ENCODE peak calls at places on chromosomes 7 and 10, in six cellular contexts. H, F, I, X, O and B are unnamed samples.
A peak's percentile ranks its signal among the peaks of the same experiment; 100 is the strongest.

GRCh38 chr7:47968852-47969774 is 10.3 kb downstream of the HUS1 start:
- DNase-seq in H (peak; percentile 84), F (peak; percentile 86), I (peak; percentile 31), X (peak; percentile 74), O (peak; percentile 74), B (peak; percentile 63)

GRCh38 chr10:100664509-100664908 is 80.9 kb upstream of the PAX2 start:
- DNase-seq in H (no peak), F (no peak), I (no peak), X (no peak), O (no peak), B (no peak)

GRCh38 chr7:32043688-32044087 is 26.5 kb downstream of the PDE1C start:
- DNase-seq in H (no peak), F (no peak), I (no peak), X (no peak), O (peak; percentile 19), B (no peak)

GRCh38 chr10:61628199-61628874 is 34.4 kb upstream of the CABCOCO1 start:
- DNase-seq in H (no peak), F (no peak), I (no peak), X (no peak), O (peak; percentile 76), B (no peak)

GRCh38 chr10:93671042-93671441 is 31.4 kb downstream of the FRA10AC1 start:
- DNase-seq in H (no peak), F (no peak), I (no peak), X (no peak), O (no peak), B (no peak)

GRCh38 chr7:42183547-42183946 is 53.5 kb downstream of the GLI3 start:
- DNase-seq in H (no peak), F (no peak), I (no peak), X (no peak), O (no peak), B (no peak)

GRCh38 chr7:157537056-157537455 is 200.3 kb downstream of the DNAJB6 start:
- DNase-seq in H (no peak), F (no peak), I (no peak), X (no peak), O (no peak), B (no peak)

GRCh38 chr7:38223311-38223710 is 45.3 kb downstream of the STARD3NL start:
- DNase-seq in H (no peak), F (no peak), I (no peak), X (no peak), O (no peak), B (no peak)

GRCh38 chr10:119393019-119393418 is 149.5 kb downstream of the RGS10 start:
- DNase-seq in H (no peak), F (no peak), I (no peak), X (no peak), O (no peak), B (no peak)

GRCh38 chr10:124166431-124167125 is 73.2 kb upstream of the CHST15 start:
- DNase-seq in H (no peak), F (no peak), I (no peak), X (no peak), O (no peak), B (no peak)

GRCh38 chr7:31957756-31958155 is 112.5 kb downstream of the PDE1C start:
- DNase-seq in H (no peak), F (no peak), I (no peak), X (no peak), O (no peak), B (no peak)

GRCh38 chr10:20858292-20859124 is 38.6 kb downstream of the NEBL start:
- DNase-seq in H (no peak), F (no peak), I (no peak), X (no peak), O (peak; percentile 65), B (no peak)

GRCh38 chr7:117137868-117138267 is 184.6 kb downstream of the ST7 start:
- DNase-seq in H (no peak), F (no peak), I (no peak), X (no peak), O (no peak), B (no peak)

GRCh38 chr10:127922675-127923366 is 15.9 kb downstream of the PTPRE start:
- DNase-seq in H (no peak), F (no peak), I (peak; percentile 80), X (no peak), O (peak; percentile 62), B (peak; percentile 83)

GRCh38 chr7:158617737-158618128 is 30.1 kb upstream of the PTPRN2 start:
- DNase-seq in H (no peak), F (peak; percentile 31), I (no peak), X (no peak), O (peak; percentile 7), B (no peak)

GRCh38 chr10:784377-784758 is 94.9 kb upstream of the DIP2C start:
- DNase-seq in H (no peak), F (peak; percentile 46), I (no peak), X (no peak), O (no peak), B (peak; percentile 62)

GRCh38 chr7:78363866-78364265 is 565.3 kb downstream of the PHTF2 start:
- DNase-seq in H (no peak), F (no peak), I (no peak), X (no peak), O (no peak), B (no peak)

GRCh38 chr10:77899080-77899477 is 27.5 kb downstream of the DLG5 start:
- DNase-seq in H (no peak), F (no peak), I (no peak), X (no peak), O (peak; percentile 75), B (no peak)

GRCh38 chr7:66331883-66332282 is 126.7 kb downstream of the TPST1 start:
- DNase-seq in H (no peak), F (no peak), I (no peak), X (no peak), O (no peak), B (no peak)

GRCh38 chr10:4243651-4244050 is 458.6 kb upstream of the KLF6 start:
- DNase-seq in H (no peak), F (no peak), I (no peak), X (no peak), O (peak; percentile 99), B (no peak)

GRCh38 chr7:17719998-17720397 is 220.3 kb downstream of the SNX13 start:
- DNase-seq in H (no peak), F (no peak), I (no peak), X (no peak), O (no peak), B (no peak)

GRCh38 chr7:114392686-114393085 is 21.9 kb upstream of the FOXP2 start:
- DNase-seq in H (no peak), F (no peak), I (no peak), X (no peak), O (no peak), B (no peak)

GRCh38 chr10:77943086-77943901 is 16.7 kb upstream of the DLG5 start:
- DNase-seq in H (no peak), F (no peak), I (peak; percentile 20), X (no peak), O (peak; percentile 62), B (no peak)

GRCh38 chr10:103145046-103145445 is 48.0 kb downstream of the NT5C2 start:
- DNase-seq in H (no peak), F (no peak), I (no peak), X (no peak), O (peak; percentile 70), B (no peak)

GRCh38 chr7:116762951-116763350 is 91.0 kb downstream of the MET start:
- DNase-seq in H (no peak), F (no peak), I (no peak), X (no peak), O (no peak), B (no peak)

DNA sequence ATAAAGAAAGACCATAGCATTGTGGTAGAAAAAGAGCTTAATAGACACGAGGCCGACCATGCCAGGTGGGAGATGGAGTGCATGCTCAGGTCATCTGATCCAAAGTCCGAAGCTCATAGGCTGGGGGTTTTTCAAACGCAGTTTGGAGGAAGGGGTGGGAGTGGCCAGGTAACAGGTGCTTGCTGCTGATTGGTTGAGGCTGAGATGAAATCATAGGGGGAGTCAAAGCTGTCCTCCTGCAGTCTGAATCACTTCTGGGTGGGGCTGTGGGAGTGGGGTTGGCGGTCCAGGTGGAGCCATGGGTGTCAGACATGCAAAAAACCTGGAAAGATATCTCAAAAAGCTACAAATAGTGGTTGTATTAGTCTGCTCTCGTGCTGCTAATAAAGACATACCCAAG is 2.8 kb upstream of the ERCC6 start:
- DNase-seq in H (no peak), F (no peak), I (no peak), X (no peak), O (no peak), B (no peak)
- TF ChIP-seq CTCF in H (no peak), F (no peak), I (no peak), X (no peak), O (no peak), B (no peak)

DNA sequence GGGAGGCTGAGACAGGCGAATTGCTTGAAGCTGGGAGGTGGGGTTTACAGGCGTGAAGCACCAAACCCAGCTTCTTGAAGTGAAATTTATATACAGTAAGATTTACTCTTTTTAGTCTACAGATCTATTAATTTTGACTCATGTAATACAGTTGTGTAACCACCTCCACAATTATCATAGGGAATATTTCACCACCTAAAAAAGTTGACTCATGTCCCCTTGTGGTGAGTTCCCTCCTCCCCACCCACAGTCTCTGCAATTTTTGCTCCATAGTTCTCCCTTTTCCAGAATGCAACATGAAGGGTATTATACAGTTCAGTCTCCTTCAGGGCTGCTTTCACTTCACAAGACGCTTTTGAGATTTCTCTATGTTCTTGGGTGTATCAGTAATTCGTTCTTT is 156.8 kb downstream of the FAM107B start:
- DNase-seq in H (no peak), F (no peak), I (no peak), X (no peak), O (peak; percentile 51), B (no peak)
- TF ChIP-seq CTCF in H (no peak), F (no peak), I (no peak), X (no peak), O (peak; percentile 28), B (no peak)

GRCh38 chr10:58414270-58415041 is 29.2 kb downstream of the TFAM start:
- DNase-seq in H (no peak), F (no peak), I (no peak), X (no peak), O (peak; percentile 92), B (no peak)
- TF ChIP-seq CTCF in H (no peak), F (no peak), I (peak; percentile 32), X (peak; percentile 36), O (peak; percentile 49), B (peak; percentile 49)

GRCh38 chr7:7732566-7733290 is 14.3 kb upstream of the RPA3 start:
- DNase-seq in H (no peak), F (no peak), I (no peak), X (no peak), O (peak; percentile 61), B (no peak)
- TF ChIP-seq CTCF in H (no peak), F (no peak), I (no peak), X (no peak), O (no peak), B (no peak)